ENCODE peak calls at places on chromosome 20, in six cellular contexts. One of them, this sample, is unnamed.

GRCh38 chr20:17747431-17747846 is 47.7 kb downstream of the BANF2 start:
- DNase-seq in ovary: no peak
- DNase-seq in right atrium auricular region: peak; percentile 68
- DNase-seq in GM23338: no peak
- DNase-seq in A673: no peak
- DNase-seq in pancreas: peak; percentile 67
- DNase-seq in this sample: peak; percentile 43

GRCh38 chr20:32390999-32391398 is 32.9 kb downstream of the ASXL1 start:
- DNase-seq in ovary: no peak
- DNase-seq in GM23338: no peak
- DNase-seq in right atrium auricular region: no peak
- DNase-seq in A673: no peak
- DNase-seq in pancreas: no peak
- DNase-seq in this sample: no peak

GRCh38 chr20:50029697-50030428 is 47.1 kb downstream of the SNAI1 start:
- DNase-seq in ovary: peak; percentile 56
- DNase-seq in GM23338: no peak
- DNase-seq in pancreas: peak; percentile 26
- DNase-seq in A673: no peak
- DNase-seq in right atrium auricular region: peak; percentile 90
- DNase-seq in this sample: peak; percentile 72

GRCh38 chr20:50866036-50866685 is 65.1 kb downstream of the ADNP start:
- DNase-seq in GM23338: no peak
- DNase-seq in right atrium auricular region: no peak
- DNase-seq in ovary: no peak
- DNase-seq in pancreas: no peak
- DNase-seq in A673: no peak
- DNase-seq in this sample: no peak

GRCh38 chr20:8431538-8432434 is 299.7 kb downstream of the PLCB1 start:
- DNase-seq in pancreas: no peak
- DNase-seq in right atrium auricular region: peak; percentile 68
- DNase-seq in GM23338: peak; percentile 24
- DNase-seq in A673: no peak
- DNase-seq in ovary: peak; percentile 71
- DNase-seq in this sample: no peak

GRCh38 chr20:385448-385847 is 4.9 kb downstream of the TRIB3 start:
- DNase-seq in GM23338: no peak
- DNase-seq in A673: no peak
- DNase-seq in pancreas: no peak
- DNase-seq in ovary: no peak
- DNase-seq in right atrium auricular region: no peak
- DNase-seq in this sample: no peak

GRCh38 chr20:57092112-57092899 is 174.1 kb downstream of the BMP7 start:
- DNase-seq in GM23338: peak; percentile 88
- DNase-seq in A673: peak; percentile 75
- DNase-seq in right atrium auricular region: no peak
- DNase-seq in ovary: no peak
- DNase-seq in pancreas: peak; percentile 55
- DNase-seq in this sample: no peak

GRCh38 chr20:49712918-49713778 is 530 bp downstream of the B4GALT5 start:
- DNase-seq in ovary: peak; percentile 31
- DNase-seq in GM23338: peak; percentile 85
- DNase-seq in right atrium auricular region: no peak
- DNase-seq in pancreas: peak; percentile 51
- DNase-seq in A673: peak; percentile 36
- DNase-seq in this sample: no peak

GRCh38 chr20:9301129-9302072 is 213.0 kb upstream of the LAMP5 start:
- DNase-seq in right atrium auricular region: no peak
- DNase-seq in GM23338: no peak
- DNase-seq in pancreas: peak; percentile 9
- DNase-seq in A673: peak; percentile 66
- DNase-seq in ovary: no peak
- DNase-seq in this sample: no peak

GRCh38 chr20:19809487-19809886 is 51.4 kb downstream of the RIN2 start:
- DNase-seq in right atrium auricular region: no peak
- DNase-seq in ovary: no peak
- DNase-seq in A673: peak; percentile 64
- DNase-seq in pancreas: no peak
- DNase-seq in GM23338: no peak
- DNase-seq in this sample: no peak

GRCh38 chr20:58020656-58021454 is 207.6 kb downstream of the ANKRD60 start:
- DNase-seq in GM23338: no peak
- DNase-seq in ovary: no peak
- DNase-seq in right atrium auricular region: no peak
- DNase-seq in pancreas: no peak
- DNase-seq in A673: no peak
- DNase-seq in this sample: no peak

GRCh38 chr20:51121901-51122412 is 99.0 kb upstream of the KCNG1 start:
- DNase-seq in GM23338: no peak
- DNase-seq in pancreas: no peak
- DNase-seq in right atrium auricular region: no peak
- DNase-seq in A673: no peak
- DNase-seq in ovary: no peak
- DNase-seq in this sample: no peak

GRCh38 chr20:47400685-47401084 is 44.2 kb upstream of the ZMYND8 start:
- DNase-seq in GM23338: peak; percentile 30
- DNase-seq in A673: peak; percentile 43
- DNase-seq in ovary: no peak
- DNase-seq in pancreas: no peak
- DNase-seq in right atrium auricular region: no peak
- DNase-seq in this sample: no peak

GRCh38 chr20:57714409-57715267 is 4.8 kb upstream of the PMEPA1 start:
- DNase-seq in right atrium auricular region: no peak
- DNase-seq in A673: no peak
- DNase-seq in pancreas: no peak
- DNase-seq in ovary: no peak
- DNase-seq in GM23338: no peak
- DNase-seq in this sample: no peak

GRCh38 chr20:48835390-48835789 is 7.6 kb upstream of the PREX1 start:
- DNase-seq in pancreas: no peak
- DNase-seq in ovary: no peak
- DNase-seq in GM23338: no peak
- DNase-seq in right atrium auricular region: no peak
- DNase-seq in A673: no peak
- DNase-seq in this sample: no peak

GRCh38 chr20:11982289-11982957 is 64.7 kb downstream of the BTBD3 start:
- DNase-seq in A673: no peak
- DNase-seq in pancreas: peak; percentile 43
- DNase-seq in right atrium auricular region: no peak
- DNase-seq in ovary: no peak
- DNase-seq in GM23338: no peak
- DNase-seq in this sample: no peak

GRCh38 chr20:49887251-49887827 is 28.0 kb downstream of the SPATA2 start:
- DNase-seq in ovary: no peak
- DNase-seq in right atrium auricular region: no peak
- DNase-seq in A673: no peak
- DNase-seq in GM23338: no peak
- DNase-seq in pancreas: no peak
- DNase-seq in this sample: no peak

GRCh38 chr20:32517914-32518592 is 67.1 kb downstream of the NOL4L start:
- DNase-seq in pancreas: no peak
- DNase-seq in GM23338: no peak
- DNase-seq in A673: no peak
- DNase-seq in ovary: no peak
- DNase-seq in right atrium auricular region: no peak
- DNase-seq in this sample: no peak

GRCh38 chr20:8837396-8837795 is 231.5 kb upstream of the PLCB4 start:
- DNase-seq in right atrium auricular region: no peak
- DNase-seq in ovary: no peak
- DNase-seq in GM23338: no peak
- DNase-seq in A673: no peak
- DNase-seq in pancreas: no peak
- DNase-seq in this sample: peak; percentile 68

GRCh38 chr20:49892260-49893216 is 22.8 kb downstream of the SPATA2 start:
- DNase-seq in ovary: no peak
- DNase-seq in pancreas: no peak
- DNase-seq in A673: no peak
- DNase-seq in GM23338: no peak
- DNase-seq in right atrium auricular region: no peak
- DNase-seq in this sample: no peak

GRCh38 chr20:3805594-3806264 is 9.6 kb downstream of the CDC25B start:
- DNase-seq in pancreas: peak; percentile 33
- DNase-seq in GM23338: no peak
- DNase-seq in A673: no peak
- DNase-seq in right atrium auricular region: no peak
- DNase-seq in ovary: no peak
- DNase-seq in this sample: no peak

GRCh38 chr20:41392871-41393704 is 26.5 kb upstream of the EMILIN3 start:
- DNase-seq in right atrium auricular region: peak; percentile 66
- DNase-seq in GM23338: no peak
- DNase-seq in ovary: peak; percentile 90
- DNase-seq in A673: no peak
- DNase-seq in pancreas: peak; percentile 17
- DNase-seq in this sample: no peak

GRCh38 chr20:11588875-11589274 is 328.8 kb upstream of the BTBD3 start:
- DNase-seq in right atrium auricular region: no peak
- DNase-seq in pancreas: no peak
- DNase-seq in GM23338: no peak
- DNase-seq in A673: no peak
- DNase-seq in ovary: no peak
- DNase-seq in this sample: no peak

GRCh38 chr20:48064929-48065328 is 279.6 kb upstream of the SULF2 start:
- DNase-seq in right atrium auricular region: no peak
- DNase-seq in pancreas: no peak
- DNase-seq in ovary: no peak
- DNase-seq in GM23338: no peak
- DNase-seq in A673: no peak
- DNase-seq in this sample: peak; percentile 80

GRCh38 chr20:15012551-15012950 is 675.1 kb upstream of the FLRT3 start:
- DNase-seq in A673: no peak
- DNase-seq in right atrium auricular region: no peak
- DNase-seq in ovary: no peak
- DNase-seq in pancreas: no peak
- DNase-seq in GM23338: no peak
- DNase-seq in this sample: no peak

GRCh38 chr20:48287552-48288170 is 502.4 kb upstream of the SULF2 start:
- DNase-seq in GM23338: no peak
- DNase-seq in A673: no peak
- DNase-seq in ovary: no peak
- DNase-seq in pancreas: no peak
- DNase-seq in right atrium auricular region: no peak
- DNase-seq in this sample: no peak

GRCh38 chr20:8130840-8131526 is 1.1 kb upstream of the PLCB1 start:
- DNase-seq in A673: no peak
- DNase-seq in right atrium auricular region: no peak
- DNase-seq in pancreas: no peak
- DNase-seq in GM23338: no peak
- DNase-seq in ovary: no peak
- DNase-seq in this sample: no peak

GRCh38 chr20:50913976-50914375 is 17.3 kb downstream of the ADNP start:
- DNase-seq in GM23338: no peak
- DNase-seq in right atrium auricular region: no peak
- DNase-seq in pancreas: no peak
- DNase-seq in A673: peak; percentile 64
- DNase-seq in ovary: no peak
- DNase-seq in this sample: no peak

GRCh38 chr20:47354710-47355488 is 1.6 kb downstream of the ZMYND8 start:
- DNase-seq in GM23338: no peak
- DNase-seq in pancreas: no peak
- DNase-seq in A673: no peak
- DNase-seq in ovary: no peak
- DNase-seq in right atrium auricular region: no peak
- DNase-seq in this sample: no peak

GRCh38 chr20:58004900-58005299 is 223.6 kb downstream of the ANKRD60 start:
- DNase-seq in A673: no peak
- DNase-seq in pancreas: no peak
- DNase-seq in right atrium auricular region: no peak
- DNase-seq in ovary: no peak
- DNase-seq in GM23338: no peak
- DNase-seq in this sample: no peak

GRCh38 chr20:41047975-41048305 is 19.3 kb downstream of the TOP1 start:
- DNase-seq in pancreas: no peak
- DNase-seq in A673: peak; percentile 55
- DNase-seq in ovary: no peak
- DNase-seq in GM23338: no peak
- DNase-seq in right atrium auricular region: no peak
- DNase-seq in this sample: no peak

GRCh38 chr20:38021373-38021772 is 11.9 kb downstream of the TTI1 start:
- DNase-seq in pancreas: no peak
- DNase-seq in ovary: no peak
- DNase-seq in GM23338: no peak
- DNase-seq in A673: peak; percentile 28
- DNase-seq in right atrium auricular region: no peak
- DNase-seq in this sample: no peak

GRCh38 chr20:34479627-34480026 is 36.6 kb upstream of the DYNLRB1 start:
- DNase-seq in right atrium auricular region: no peak
- DNase-seq in GM23338: no peak
- DNase-seq in A673: no peak
- DNase-seq in ovary: no peak
- DNase-seq in pancreas: no peak
- DNase-seq in this sample: no peak

GRCh38 chr20:34473262-34473883 is 42.8 kb upstream of the DYNLRB1 start:
- DNase-seq in pancreas: no peak
- DNase-seq in GM23338: peak; percentile 71
- DNase-seq in right atrium auricular region: no peak
- DNase-seq in ovary: no peak
- DNase-seq in A673: peak; percentile 64
- DNase-seq in this sample: no peak

GRCh38 chr20:34472246-34472925 is 43.8 kb upstream of the DYNLRB1 start:
- DNase-seq in ovary: no peak
- DNase-seq in pancreas: no peak
- DNase-seq in right atrium auricular region: no peak
- DNase-seq in GM23338: no peak
- DNase-seq in A673: peak; percentile 41
- DNase-seq in this sample: peak; percentile 46

GRCh38 chr20:34475979-34476736 is 40.1 kb upstream of the DYNLRB1 start:
- DNase-seq in A673: no peak
- DNase-seq in right atrium auricular region: no peak
- DNase-seq in GM23338: peak; percentile 60
- DNase-seq in ovary: peak; percentile 34
- DNase-seq in pancreas: peak; percentile 56
- DNase-seq in this sample: no peak
- TF ChIP-seq CTCF in A673: peak; percentile 40
- TF ChIP-seq CTCF in right atrium auricular region: peak; percentile 74
- TF ChIP-seq CTCF in GM23338: no peak
- TF ChIP-seq CTCF in ovary: peak; percentile 79
- TF ChIP-seq CTCF in pancreas: no peak
- TF ChIP-seq CTCF in this sample: peak; percentile 50

GRCh38 chr20:44833437-44833836 is 23.1 kb upstream of the RIMS4 start:
- DNase-seq in right atrium auricular region: no peak
- DNase-seq in GM23338: no peak
- DNase-seq in A673: no peak
- DNase-seq in pancreas: no peak
- DNase-seq in ovary: no peak
- DNase-seq in this sample: no peak
- H3K27me3 ChIP-seq in right atrium auricular region: no peaks in the 10 kb centered on the region
- H3K27me3 ChIP-seq in GM23338: no peaks in the 10 kb centered on the region
- H3K27me3 ChIP-seq in A673: peaks cover 65% of the 10 kb centered on the region
- H3K27me3 ChIP-seq in pancreas: no peaks in the 10 kb centered on the region
- H3K27me3 ChIP-seq in ovary: no peaks in the 10 kb centered on the region
- H3K27me3 ChIP-seq in this sample: peaks cover 15% of the 10 kb centered on the region

GRCh38 chr20:45109634-45110033 is 5.3 kb downstream of the WFDC5 start:
- DNase-seq in GM23338: no peak
- DNase-seq in A673: no peak
- DNase-seq in pancreas: no peak
- DNase-seq in right atrium auricular region: no peak
- DNase-seq in ovary: no peak
- DNase-seq in this sample: no peak
- TF ChIP-seq CTCF in GM23338: no peak
- TF ChIP-seq CTCF in A673: no peak
- TF ChIP-seq CTCF in pancreas: no peak
- TF ChIP-seq CTCF in right atrium auricular region: no peak
- TF ChIP-seq CTCF in ovary: no peak
- TF ChIP-seq CTCF in this sample: no peak

GRCh38 chr20:62983210-62983609 is 23.6 kb downstream of the BHLHE23 start:
- DNase-seq in right atrium auricular region: no peak
- DNase-seq in ovary: no peak
- DNase-seq in GM23338: no peak
- DNase-seq in A673: no peak
- DNase-seq in pancreas: no peak
- DNase-seq in this sample: no peak
- H3K27me3 ChIP-seq in right atrium auricular region: no peaks in the 10 kb centered on the region
- H3K27me3 ChIP-seq in ovary: no peaks in the 10 kb centered on the region
- H3K27me3 ChIP-seq in GM23338: no peaks in the 10 kb centered on the region
- H3K27me3 ChIP-seq in A673: peaks cover 24% of the 10 kb centered on the region
- H3K27me3 ChIP-seq in pancreas: no peaks in the 10 kb centered on the region
- H3K27me3 ChIP-seq in this sample: peaks cover 37% of the 10 kb centered on the region